ENCODE peak calls at places on chromosomes 13 and 19, in four cellular contexts. A, D, T and U are unnamed samples.

GRCh38 chr13:99085139-99085845 is 107.4 kb upstream of the DOCK9 start:
- DNase-seq in T (no peak), D (no peak), A (no peak), U (no peak)

GRCh38 chr13:24381539-24382265 is 72.3 kb downstream of the C1QTNF9 start:
- DNase-seq in D (no peak), T (no peak), A (no peak), U (no peak)

GRCh38 chr19:10419200-10419645 is 1.1 kb upstream of the PDE4A start:
- DNase-seq in T (no peak), A (no peak), D (no peak), U (no peak)

GRCh38 chr13:97191615-97192014 is 30.5 kb upstream of the MBNL2 start:
- DNase-seq in T (no peak), A (no peak), D (no peak), U (no peak)

GRCh38 chr13:72500851-72501250 is 226.6 kb downstream of the MZT1 start:
- DNase-seq in T (no peak), A (no peak), D (no peak), U (no peak)

GRCh38 chr19:3204646-3205275 is 19.0 kb downstream of the NCLN start:
- DNase-seq in A (no peak), D (no peak), T (no peak), U (no peak)

GRCh38 chr13:21638319-21639282 is 32.3 kb upstream of the FGF9 start:
- DNase-seq in A (peak; percentile 75), D (no peak), T (no peak), U (no peak)

GRCh38 chr19:53621885-53622710 is 9.7 kb upstream of the DPRX start:
- DNase-seq in A (peak; percentile 66), T (no peak), D (no peak), U (no peak)

GRCh38 chr13:46606915-46607413 is 54.0 kb downstream of the LRCH1 start:
- DNase-seq in A (no peak), D (no peak), T (no peak), U (no peak)

GRCh38 chr19:8253678-8254077 is 44.5 kb downstream of the CERS4 start:
- DNase-seq in D (no peak), T (no peak), A (no peak), U (no peak)

GRCh38 chr13:94236132-94236531 is 243.3 kb downstream of the DCT start:
- DNase-seq in T (no peak), D (no peak), A (no peak), U (no peak)

GRCh38 chr19:53079313-53079924 is 23.8 kb downstream of the ZNF160 start:
- DNase-seq in D (no peak), A (no peak), T (no peak), U (no peak)

GRCh38 chr13:20465218-20465879 is 60.3 kb downstream of the CRYL1 start:
- DNase-seq in T (no peak), A (peak; percentile 28), D (no peak), U (no peak)

GRCh38 chr13:96780105-96780504 is 214.2 kb downstream of the OXGR1 start:
- DNase-seq in D (no peak), T (no peak), A (no peak), U (no peak)

GRCh38 chr19:13119654-13120053 is 1.6 kb downstream of the NACC1 start:
- DNase-seq in A (no peak), T (no peak), D (no peak), U (no peak)

GRCh38 chr13:50309872-50310594 is 294.8 kb downstream of the KCNRG start:
- DNase-seq in A (no peak), T (no peak), D (no peak), U (no peak)

GRCh38 chr19:18310966-18311365 is 11.9 kb downstream of the LSM4 start:
- DNase-seq in T (no peak), A (no peak), D (no peak), U (no peak)

GRCh38 chr19:46716672-46717033 is 261 bp downstream of the PRKD2 start:
- DNase-seq in D (no peak), T (no peak), A (no peak), U (no peak)

GRCh38 chr13:99916366-99917103 is 55.0 kb downstream of the ZIC5 start:
- DNase-seq in D (no peak), T (peak; percentile 31), A (peak; percentile 66), U (no peak)

GRCh38 chr19:33763661-33764343 is 32.9 kb upstream of the KCTD15 start:
- DNase-seq in D (no peak), A (no peak), T (no peak), U (no peak)

GRCh38 chr13:26052136-26052736 is 420 bp upstream of the SHISA2 start:
- DNase-seq in A (no peak), D (no peak), T (no peak), U (no peak)

GRCh38 chr13:33441015-33441414 is 155.5 kb upstream of the STARD13 start:
- DNase-seq in D (no peak), A (peak; percentile 36), T (no peak), U (no peak)

GRCh38 chr19:51337861-51338562 is 3.9 kb downstream of the VSIG10L start:
- DNase-seq in D (no peak), A (no peak), T (no peak), U (no peak)

GRCh38 chr13:69654392-69654791 is 453.2 kb upstream of the ATXN8OS start:
- DNase-seq in A (no peak), T (no peak), D (no peak), U (no peak)

GRCh38 chr19:23286477-23286876 is 36.3 kb upstream of the ZNF724 start:
- DNase-seq in D (no peak), T (no peak), A (no peak), U (no peak)

GRCh38 chr19:23055946-23056345 is 53.0 kb upstream of the ZNF728 start:
- DNase-seq in D (no peak), T (no peak), A (no peak), U (no peak)

GRCh38 chr19:13681509-13681908 is 82.8 kb upstream of the MRI1 start:
- DNase-seq in D (no peak), T (no peak), A (no peak), U (no peak)

GRCh38 chr19:8831832-8832131 is 322 bp downstream of the ZNF558 start:
- DNase-seq in D (no peak), T (no peak), A (no peak), U (no peak)

GRCh38 chr13:114282143-114282685 is 813 bp downstream of the UPF3A start:
- DNase-seq in A (peak; percentile 81), T (peak; percentile 23), D (peak; percentile 56), U (peak; percentile 29)

GRCh38 chr19:8034178-8034525 is 18.4 kb upstream of the CCL25 start:
- DNase-seq in T (no peak), A (no peak), D (no peak), U (no peak)

GRCh38 chr19:13492128-13492527 is 14.2 kb downstream of the CACNA1A start:
- DNase-seq in D (no peak), T (no peak), A (peak; percentile 35), U (no peak)

GRCh38 chr13:34128661-34129060 is 310.7 kb downstream of the RFC3 start:
- DNase-seq in D (no peak), T (no peak), A (no peak), U (no peak)

GRCh38 chr19:42547927-42548326 is 19.6 kb upstream of the CEACAM1 start:
- DNase-seq in A (no peak), T (no peak), D (no peak), U (no peak)

GRCh38 chr19:4019578-4019977 is 12.0 kb downstream of the PIAS4 start:
- DNase-seq in D (no peak), A (no peak), T (no peak), U (no peak)

GRCh38 chr13:111458739-111459138 is 138.3 kb downstream of the TEX29 start:
- DNase-seq in D (no peak), A (no peak), T (no peak), U (no peak)

GRCh38 chr13:111461445-111462149 is 141.2 kb downstream of the TEX29 start:
- DNase-seq in D (no peak), T (no peak), A (no peak), U (no peak)

GRCh38 chr13:111462221-111462764 is 141.9 kb downstream of the TEX29 start:
- DNase-seq in A (no peak), T (no peak), D (no peak), U (no peak)

GRCh38 chr13:111459803-111460547 is 139.5 kb downstream of the TEX29 start:
- DNase-seq in T (no peak), A (no peak), D (no peak), U (no peak)

GRCh38 chr13:111460548-111461444 is 140.4 kb downstream of the TEX29 start:
- DNase-seq in D (no peak), T (no peak), A (peak; percentile 19), U (no peak)
- H3K9me3 ChIP-seq in D (no peaks in the 10 kb centered on the region), T (no peaks in the 10 kb centered on the region), A (peaks cover 14% of the 10 kb centered on the region), U (no peaks in the 10 kb centered on the region)

DNA sequence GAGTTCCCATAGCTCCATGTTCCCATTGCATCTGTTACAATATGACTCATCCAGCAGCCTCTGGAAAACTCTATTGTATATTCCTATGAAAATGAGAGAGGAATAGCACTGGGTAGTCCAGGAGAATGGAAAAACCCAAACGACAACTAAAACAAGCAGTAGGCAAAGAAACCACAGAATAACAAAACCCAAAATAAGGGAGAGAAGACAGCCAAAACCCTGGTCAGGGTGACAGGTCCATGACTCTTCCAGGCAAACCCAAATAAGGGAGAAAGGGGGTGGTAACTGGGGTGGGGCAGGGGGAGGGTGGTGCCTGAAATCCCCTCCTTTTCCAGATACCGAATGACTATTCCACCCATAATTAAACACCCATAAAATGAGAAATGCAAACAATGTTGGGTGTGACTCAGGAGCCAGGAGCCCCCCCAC is 4.0 kb upstream of the ZNF8 start:
- DNase-seq in T (no peak), D (no peak), A (peak; percentile 10), U (no peak)
- H3K9me3 ChIP-seq in T (peaks cover 9% of the 10 kb centered on the region), D (no peaks in the 10 kb centered on the region), A (peaks cover 15% of the 10 kb centered on the region), U (peaks cover 7% of the 10 kb centered on the region)

DNA sequence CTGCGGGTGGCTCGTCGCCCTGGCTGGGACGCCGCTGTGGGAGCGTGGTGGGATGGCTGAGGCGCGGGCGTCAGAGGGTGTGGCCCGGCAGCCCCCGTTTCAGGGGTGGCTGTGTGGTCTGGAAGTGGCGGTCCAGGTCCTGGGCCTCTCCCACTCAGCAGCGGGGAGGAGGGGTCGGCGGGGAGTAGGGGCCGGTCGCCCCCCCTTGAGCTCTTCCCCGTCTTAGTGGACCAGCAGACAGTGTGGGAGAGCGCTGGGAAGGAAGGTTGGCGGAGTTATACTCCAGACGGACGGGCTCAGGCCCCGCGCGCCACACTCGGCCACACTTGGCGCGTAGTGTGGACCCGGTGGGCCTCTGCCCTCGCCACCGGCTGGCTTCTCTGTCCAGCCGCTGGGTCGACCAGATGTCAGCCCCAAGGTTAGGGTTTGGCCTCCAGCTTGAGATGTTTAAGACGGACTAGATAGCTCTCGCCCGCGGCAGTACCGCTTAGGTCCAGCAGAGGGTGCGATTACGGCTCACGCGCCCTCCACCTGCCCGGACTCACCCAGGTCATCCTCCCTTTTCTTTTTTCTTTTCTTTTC is 21.7 kb upstream of the ZNF429 start:
- DNase-seq in D (peak; percentile 40), A (no peak), T (no peak), U (peak; percentile 33)
- H3K9me3 ChIP-seq in D (no peaks in the 10 kb centered on the region), A (peaks cover 9% of the 10 kb centered on the region), T (no peaks in the 10 kb centered on the region), U (no peaks in the 10 kb centered on the region)

GRCh38 chr19:28289294-28290063 is 923.5 kb downstream of the UQCRFS1 start:
- DNase-seq in T (no peak), D (no peak), A (peak; percentile 18), U (no peak)

GRCh38 chr19:28291874-28292273 is 921.1 kb downstream of the UQCRFS1 start:
- DNase-seq in A (no peak), D (no peak), T (no peak), U (no peak)

GRCh38 chr19:28290963-28291657 is 921.8 kb downstream of the UQCRFS1 start:
- DNase-seq in D (no peak), A (no peak), T (no peak), U (no peak)

GRCh38 chr19:28285917-28286316 is 927.0 kb downstream of the UQCRFS1 start:
- DNase-seq in A (no peak), D (no peak), T (no peak), U (no peak)

GRCh38 chr19:28288850-28289249 is 924.1 kb downstream of the UQCRFS1 start:
- DNase-seq in D (no peak), A (no peak), T (no peak), U (no peak)
- H3K9me3 ChIP-seq in D (no peaks in the 10 kb centered on the region), A (no peaks in the 10 kb centered on the region), T (no peaks in the 10 kb centered on the region), U (no peaks in the 10 kb centered on the region)